ENCODE peak calls at places on chromosome 4, in seven cellular contexts. P is nephron progenitor cell; G is GM10248; N is B cell; O is neural progenitor cell; Y is activated CD8-positive, alpha-beta memory T cell treated with anti-CD3 and anti-CD28 coated beads, Interleukin-2, amount 10 ng/mL, durations not matched to agents 7 days and 5 days; R is dermis blood vessel endothelial cell. K is an unnamed sample.

GRCh38 chr4:89640620-89641366 is 196.2 kb downstream of the SNCA start:
- DNase-seq in O (peak), N (no peak), R (peak), Y (no peak), G (no peak), P (peak), K (peak)

GRCh38 chr4:102438396-102438795 is 62.8 kb upstream of the NFKB1 start:
- DNase-seq in P (no peak), N (no peak), R (no peak), Y (no peak), O (no peak), G (no peak), K (no peak)

GRCh38 chr4:75889537-75890199 is 12.6 kb downstream of the PPEF2 start:
- DNase-seq in P (no peak), R (no peak), G (no peak), Y (no peak), N (no peak), O (no peak), K (no peak)

GRCh38 chr4:27616166-27616565 is 755.5 kb downstream of the STIM2 start:
- DNase-seq in O (no peak), P (no peak), N (no peak), G (no peak), R (no peak), Y (no peak), K (no peak)

GRCh38 chr4:10096201-10096975 is 20.2 kb downstream of the WDR1 start:
- DNase-seq in P (no peak), N (no peak), Y (peak), G (peak), R (peak), O (no peak), K (no peak)

GRCh38 chr4:185721190-185721948 is 90.6 kb downstream of the SORBS2 start:
- DNase-seq in Y (no peak), O (no peak), R (no peak), G (no peak), P (no peak), N (no peak), K (peak)

GRCh38 chr4:168666531-168666930 is 169.7 kb downstream of the PALLD start:
- DNase-seq in Y (no peak), P (no peak), O (no peak), G (no peak), R (no peak), N (no peak), K (no peak)

GRCh38 chr4:163595590-163595989 is 101.1 kb downstream of the TMA16 start:
- DNase-seq in R (no peak), Y (no peak), P (no peak), N (no peak), G (no peak), O (no peak), K (no peak)

GRCh38 chr4:74716436-74716765 is 77.9 kb downstream of the BTC start:
- DNase-seq in R (no peak), N (no peak), P (no peak), Y (no peak), G (no peak), O (no peak), K (no peak)

K was measured in LNCaP clone FGC.